ENCODE peak calls at places on chromosomes 1 and 21, in six cellular contexts. P, Q, O, D, N and L are unnamed samples.

GRCh38 chr1:225412301-225412700 is 15.5 kb downstream of the LBR start:
- DNase-seq in P (no peak), Q (no peak), O (no peak), D (no peak), N (no peak), L (no peak)

GRCh38 chr21:17679002-17679600 is 66.4 kb upstream of the BTG3 start:
- DNase-seq in P (peak), Q (peak), O (peak), D (peak), N (no peak), L (peak)

GRCh38 chr1:145959333-145959732 is 1.5 kb upstream of the LIX1L start:
- DNase-seq in P (no peak), Q (no peak), O (no peak), D (no peak), N (no peak), L (no peak)

GRCh38 chr1:208183977-208184901 is 59.9 kb downstream of the PLXNA2 start:
- DNase-seq in P (no peak), Q (no peak), O (peak), D (peak), N (no peak), L (no peak)

GRCh38 chr1:51433972-51434510 is 85.0 kb downstream of the EPS15 start:
- DNase-seq in P (no peak), Q (no peak), O (no peak), D (no peak), N (no peak), L (no peak)

GRCh38 chr1:20498116-20498515 is 9.8 kb downstream of the MUL1 start:
- DNase-seq in P (no peak), Q (no peak), O (no peak), D (no peak), N (no peak), L (no peak)

GRCh38 chr1:221961532-221962292 is 219.8 kb upstream of the DUSP10 start:
- DNase-seq in P (no peak), Q (no peak), O (peak), D (peak), N (no peak), L (peak)

GRCh38 chr1:28668956-28669719 is 554 bp downstream of the GMEB1 start:
- DNase-seq in P (no peak), Q (peak), O (peak), D (no peak), N (no peak), L (peak)

GRCh38 chr1:3094863-3095780 is 26.1 kb downstream of the PRDM16 start:
- DNase-seq in P (no peak), Q (no peak), O (no peak), D (no peak), N (no peak), L (no peak)

GRCh38 chr1:156104065-156104810 is 10.3 kb upstream of the LMNA start:
- DNase-seq in P (peak), Q (no peak), O (peak), D (peak), N (no peak), L (no peak)

GRCh38 chr21:31190516-31190915 is 152.2 kb upstream of the KRTAP19-8 start:
- DNase-seq in P (no peak), Q (no peak), O (no peak), D (no peak), N (no peak), L (no peak)

GRCh38 chr1:226064816-226065248 is 2.3 kb downstream of the H3-3A start:
- DNase-seq in P (peak), Q (no peak), O (peak), D (no peak), N (no peak), L (no peak)

GRCh38 chr1:161185282-161185682 is 8.0 kb upstream of the B4GALT3 start:
- DNase-seq in P (peak), Q (peak), O (no peak), D (no peak), N (no peak), L (peak)

GRCh38 chr1:25435315-25436103 is 4.8 kb downstream of the MACO1 start:
- DNase-seq in P (no peak), Q (no peak), O (no peak), D (no peak), N (no peak), L (no peak)

GRCh38 chr1:90393025-90393424 is 324.1 kb downstream of the BARHL2 start:
- DNase-seq in P (no peak), Q (no peak), O (no peak), D (no peak), N (no peak), L (no peak)

GRCh38 chr1:35640380-35641232 is 720 bp downstream of the PSMB2 start:
- DNase-seq in P (no peak), Q (no peak), O (no peak), D (peak), N (no peak), L (no peak)

GRCh38 chr1:65319141-65319540 is 9.8 kb downstream of the DNAJC6 start:
- DNase-seq in P (peak), Q (no peak), O (no peak), D (no peak), N (no peak), L (no peak)

GRCh38 chr1:25568834-25569598 is 25.6 kb downstream of the LDLRAP1 start:
- DNase-seq in P (no peak), Q (no peak), O (peak), D (peak), N (no peak), L (no peak)

GRCh38 chr1:11098931-11099309 is 749 bp downstream of the EXOSC10 start:
- DNase-seq in P (no peak), Q (no peak), O (no peak), D (no peak), N (no peak), L (no peak)

GRCh38 chr1:24558902-24559791 is 3.3 kb downstream of the NCMAP start:
- DNase-seq in P (peak), Q (no peak), O (peak), D (no peak), N (no peak), L (no peak)

GRCh38 chr1:29383972-29384371 is 147.7 kb downstream of the PTPRU start:
- DNase-seq in P (no peak), Q (no peak), O (no peak), D (no peak), N (no peak), L (no peak)

GRCh38 chr1:16046865-16047264 is 3.3 kb downstream of the CLCNKB start:
- DNase-seq in P (no peak), Q (no peak), O (peak), D (no peak), N (no peak), L (no peak)

GRCh38 chr21:46423546-46424061 is 35.1 kb upstream of the DIP2A start:
- DNase-seq in P (no peak), Q (no peak), O (no peak), D (no peak), N (no peak), L (no peak)

DNA sequence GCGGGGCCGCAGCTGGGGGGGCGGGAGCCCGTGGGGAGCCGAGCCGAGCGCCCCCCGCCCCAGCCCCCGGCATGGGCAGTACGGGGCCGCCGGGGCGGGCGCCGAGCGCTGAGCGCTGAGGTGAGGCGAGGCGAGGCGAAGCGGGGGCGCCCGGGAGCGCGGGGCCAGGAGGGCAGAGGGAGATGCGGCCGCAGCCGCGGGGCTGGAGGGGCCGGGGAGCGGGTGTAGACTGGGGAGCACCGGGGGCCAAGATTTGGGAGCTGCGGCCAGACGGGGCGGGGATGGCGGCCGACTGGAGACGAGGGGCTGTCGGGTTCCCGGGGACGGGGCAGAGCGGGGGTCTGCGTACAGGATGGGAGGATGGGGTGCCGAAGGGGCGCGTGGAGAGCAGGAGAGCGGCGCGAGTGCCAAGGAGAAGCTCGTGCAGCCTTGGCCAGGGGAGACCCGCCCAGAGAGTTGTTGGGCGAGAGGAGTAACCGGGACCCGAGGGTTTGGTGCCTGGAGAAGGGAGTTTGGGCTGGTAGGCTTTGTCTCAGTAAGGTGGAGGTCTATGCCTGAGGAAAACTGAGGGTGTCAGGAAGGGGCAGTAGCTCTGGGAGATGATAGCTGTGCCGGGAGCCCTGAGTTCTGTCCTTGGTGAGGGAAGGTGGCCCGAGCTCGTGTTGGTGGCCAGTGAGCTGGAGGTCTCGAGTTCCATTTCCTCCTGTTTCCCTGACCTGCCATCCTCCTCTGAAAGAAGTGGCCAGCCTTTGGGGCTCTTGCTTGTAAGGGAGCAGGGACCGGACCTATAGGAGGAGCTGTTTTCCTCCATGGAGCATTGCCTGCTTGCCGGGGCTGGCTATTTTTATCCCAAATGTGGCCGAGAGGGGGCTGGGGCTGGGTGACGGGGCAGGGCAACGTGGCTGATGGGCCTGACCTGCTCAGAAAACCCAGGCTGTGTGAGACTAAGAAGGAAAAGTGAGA is 539 bp downstream of the ATP8B2 start:
- DNase-seq in P (peak), Q (no peak), O (peak), D (peak), N (no peak), L (no peak)
- TF ChIP-seq TAF1 in P (peak), Q (no peak), O (peak), D (peak), N (peak), L (no peak)

DNA sequence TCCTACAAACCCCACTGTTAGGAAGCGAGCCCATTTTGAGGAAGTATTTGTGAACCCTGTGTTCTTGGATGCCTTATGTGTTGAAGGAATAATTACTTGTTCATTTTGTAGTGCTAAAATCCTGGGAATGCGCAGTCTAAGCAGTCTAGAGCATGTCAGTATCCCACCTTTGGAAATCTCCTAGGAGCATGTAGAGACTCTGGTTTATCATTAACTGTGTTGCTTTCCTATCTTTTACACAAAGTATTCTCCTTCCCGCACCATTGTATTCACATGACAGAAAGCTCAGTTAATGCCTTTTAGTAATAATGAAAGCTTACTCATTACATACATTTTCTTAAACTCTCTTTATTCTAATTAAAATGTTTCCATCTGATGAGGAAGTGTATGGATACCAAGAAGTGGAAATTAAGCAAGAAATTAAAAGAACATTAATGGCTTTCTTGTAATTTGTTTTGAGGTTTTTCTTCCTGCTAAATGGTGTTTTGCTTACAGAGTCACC is 99.4 kb downstream of the CAMTA1 start:
- DNase-seq in P (no peak), Q (no peak), O (peak), D (no peak), N (no peak), L (no peak)
- TF ChIP-seq TAF1 in P (no peak), Q (no peak), O (no peak), D (no peak), N (no peak), L (no peak)

GRCh38 chr1:82399093-82399492 is 598.4 kb downstream of the ADGRL2 start:
- DNase-seq in P (no peak), Q (no peak), O (no peak), D (no peak), N (no peak), L (no peak)
- TF ChIP-seq TAF1 in P (no peak), Q (no peak), O (no peak), D (no peak), N (no peak), L (no peak)

DNA sequence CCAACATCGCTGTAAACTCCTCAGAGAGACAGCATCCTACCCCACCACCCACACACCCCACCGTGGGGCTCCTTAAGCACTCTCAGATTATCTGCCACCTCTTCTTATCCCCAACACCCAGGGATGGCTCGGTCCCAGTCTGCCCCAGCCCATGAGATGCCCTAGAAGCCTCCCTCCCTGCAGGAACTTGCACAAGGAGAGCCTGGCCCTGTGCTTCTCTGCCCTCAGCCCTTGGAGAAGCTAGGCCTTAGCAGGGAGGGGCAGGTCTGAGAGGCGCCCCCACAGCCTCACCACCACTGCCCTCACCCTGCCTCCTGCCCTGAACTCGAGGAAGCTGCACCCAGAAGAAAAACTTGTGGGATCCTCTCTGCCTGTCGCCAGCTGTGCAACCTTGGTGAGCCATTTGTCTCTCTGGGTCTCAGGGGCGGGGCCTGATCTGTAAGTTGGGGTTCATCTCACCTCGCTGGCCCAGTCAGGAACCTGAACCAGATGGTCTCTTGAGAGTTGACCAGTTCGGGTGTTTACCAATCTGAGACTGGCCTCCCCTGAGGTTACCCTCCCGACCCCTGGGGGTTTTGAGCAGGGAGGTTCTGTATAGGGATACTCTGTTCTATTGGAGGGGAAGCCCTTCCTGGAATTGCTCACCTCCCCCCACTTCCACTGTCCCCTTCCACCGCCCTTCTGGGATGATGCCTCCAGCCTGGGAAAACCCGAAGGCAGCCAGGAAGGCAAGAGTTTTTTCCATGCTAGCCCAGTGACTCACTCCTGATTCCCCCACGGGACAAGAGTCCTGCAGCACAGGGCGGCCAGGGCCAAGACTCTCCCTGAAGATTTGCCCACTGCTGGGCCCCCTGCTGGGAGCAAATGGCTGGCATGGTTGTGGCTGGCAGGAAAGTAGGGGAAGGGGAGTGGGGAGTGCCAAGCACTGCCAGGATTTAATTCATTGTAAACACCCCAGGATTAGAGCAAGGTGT is at the start of gene S100A3:
- DNase-seq in P (no peak), Q (no peak), O (no peak), D (no peak), N (no peak), L (no peak)
- TF ChIP-seq TAF1 in P (no peak), Q (no peak), O (no peak), D (no peak), N (no peak), L (no peak)

GRCh38 chr1:61055110-61055614 is 27.2 kb upstream of the NFIA start:
- DNase-seq in P (no peak), Q (no peak), O (no peak), D (no peak), N (no peak), L (no peak)
- TF ChIP-seq TAF1 in P (no peak), Q (no peak), O (no peak), D (no peak), N (no peak), L (no peak)

GRCh38 chr1:55402117-55402516 is 187.0 kb upstream of the USP24 start:
- DNase-seq in P (no peak), Q (no peak), O (no peak), D (no peak), N (no peak), L (no peak)
- TF ChIP-seq TAF1 in P (no peak), Q (no peak), O (no peak), D (no peak), N (no peak), L (no peak)

GRCh38 chr21:42586406-42586805 is 67.0 kb upstream of the PDE9A start:
- DNase-seq in P (no peak), Q (no peak), O (no peak), D (no peak), N (no peak), L (no peak)

GRCh38 chr21:42582422-42583149 is 68.9 kb downstream of the SLC37A1 start:
- DNase-seq in P (no peak), Q (no peak), O (no peak), D (no peak), N (no peak), L (no peak)

GRCh38 chr21:42583150-42583991 is 69.7 kb downstream of the SLC37A1 start:
- DNase-seq in P (no peak), Q (no peak), O (no peak), D (no peak), N (no peak), L (no peak)

GRCh38 chr21:42585881-42586280 is 67.5 kb upstream of the PDE9A start:
- DNase-seq in P (no peak), Q (no peak), O (no peak), D (no peak), N (no peak), L (no peak)

GRCh38 chr21:42583992-42584641 is 69.3 kb upstream of the PDE9A start:
- DNase-seq in P (no peak), Q (no peak), O (no peak), D (no peak), N (no peak), L (no peak)
- TF ChIP-seq TAF1 in P (no peak), Q (no peak), O (no peak), D (no peak), N (no peak), L (no peak)

GRCh38 chr21:44057055-44057454 is 44.9 kb downstream of the TRAPPC10 start:
- DNase-seq in P (no peak), Q (no peak), O (no peak), D (no peak), N (no peak), L (no peak)
- TF ChIP-seq TAF1 in P (no peak), Q (no peak), O (no peak), D (no peak), N (no peak), L (no peak)

DNA sequence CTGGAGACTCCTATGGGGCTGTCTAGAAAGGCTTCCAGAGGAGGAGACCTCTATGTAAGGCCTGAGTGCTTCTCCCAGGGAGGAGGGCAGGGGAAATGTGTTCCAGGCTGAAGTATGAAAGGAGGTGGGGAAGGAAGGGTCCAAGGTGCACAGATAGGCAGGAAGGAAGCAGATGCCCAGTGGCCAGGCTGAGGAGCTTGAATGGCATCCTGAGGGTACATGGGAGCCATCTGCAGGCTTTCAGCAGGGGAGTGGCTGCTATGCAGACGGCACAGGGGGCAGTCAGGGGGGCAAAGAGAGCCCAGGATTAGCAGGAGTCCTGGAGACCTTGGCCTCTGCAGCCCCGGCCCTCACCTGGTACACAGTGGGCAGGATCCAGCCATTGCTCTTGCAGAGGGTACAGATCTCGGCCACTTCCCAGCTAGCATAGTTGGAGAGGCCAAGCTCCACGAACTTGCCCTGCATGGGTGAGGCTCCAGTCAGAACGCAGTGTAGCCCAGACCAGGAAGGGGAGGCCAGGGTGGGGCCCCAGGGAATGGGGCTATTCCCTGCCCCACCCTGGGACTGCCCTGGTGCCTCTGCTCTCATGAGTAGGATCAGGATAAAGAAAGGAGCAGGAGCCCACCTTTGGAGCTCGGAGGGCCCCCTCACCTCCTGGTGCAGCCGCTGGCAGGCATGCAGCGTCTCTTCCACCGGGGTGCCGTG is 4.0 kb downstream of the AKR7A2 start:
- DNase-seq in P (no peak), Q (no peak), O (no peak), D (no peak), N (no peak), L (no peak)
- TF ChIP-seq TAF1 in P (no peak), Q (no peak), O (no peak), D (no peak), N (no peak), L (no peak)